ENCODE peak calls at places on chromosome 20, in ten cellular contexts. B is heart left ventricle, J is AG09309, G is astrocyte of the spinal cord, P is neuronal stem cell, L is small intestine, K is fibroblast of lung, O is body of pancreas, W is choroid plexus epithelial cell, S is NB4. Q is an unnamed sample.

GRCh38 chr20:48733296-48733790 is 94.5 kb downstream of the PREX1 start:
- DNase-seq in B (no peak), J (no peak), G (peak), P (no peak), L (no peak), K (no peak), O (no peak), W (peak), S (peak), Q (no peak)

GRCh38 chr20:59781236-59781635 is 152.2 kb downstream of the SYCP2 start:
- DNase-seq in B (no peak), J (no peak), G (no peak), P (no peak), L (no peak), K (no peak), O (no peak), W (no peak), S (no peak), Q (no peak)

GRCh38 chr20:50682947-50683530 is 8.3 kb downstream of the RIPOR3 start:
- DNase-seq in B (peak), J (no peak), G (no peak), P (no peak), L (peak), K (no peak), O (no peak), W (no peak), S (no peak), Q (no peak)

GRCh38 chr20:7459123-7459522 is 481.1 kb downstream of the HAO1 start:
- DNase-seq in B (no peak), J (no peak), G (peak), P (no peak), L (no peak), K (peak), O (no peak), W (peak), S (no peak), Q (no peak)

GRCh38 chr20:1664911-1665310 is 7.3 kb upstream of the SIRPG start:
- DNase-seq in B (no peak), J (no peak), G (no peak), P (no peak), L (peak), K (no peak), O (no peak), W (no peak), S (peak), Q (no peak)

GRCh38 chr20:19207541-19207940 is 4.9 kb upstream of the SLC24A3 start:
- DNase-seq in B (no peak), J (no peak), G (no peak), P (no peak), L (no peak), K (no peak), O (no peak), W (no peak), S (no peak), Q (no peak)

GRCh38 chr20:13325033-13325432 is 104.0 kb downstream of the ISM1 start:
- DNase-seq in B (no peak), J (no peak), G (peak), P (peak), L (peak), K (peak), O (peak), W (peak), S (peak), Q (no peak)

GRCh38 chr20:29741594-29741893 is 1515.9 kb upstream of the DEFB115 start:
- DNase-seq in B (no peak), J (no peak), G (no peak), P (no peak), L (no peak), K (no peak), O (no peak), W (no peak), S (no peak), Q (no peak)

GRCh38 chr20:52410182-52410647 is 218.6 kb upstream of the ZFP64 start:
- DNase-seq in B (no peak), J (peak), G (no peak), P (no peak), L (peak), K (peak), O (no peak), W (peak), S (peak), Q (no peak)

GRCh38 chr20:55054443-55054842 is 579.0 kb downstream of the DOK5 start:
- DNase-seq in B (no peak), J (no peak), G (no peak), P (no peak), L (no peak), K (no peak), O (no peak), W (no peak), S (no peak), Q (no peak)

GRCh38 chr20:17679786-17680127 is 2.3 kb downstream of the RRBP1 start:
- DNase-seq in B (no peak), J (no peak), G (no peak), P (no peak), L (no peak), K (peak), O (no peak), W (no peak), S (no peak), Q (no peak)

GRCh38 chr20:17680128-17680835 is 1.8 kb downstream of the RRBP1 start:
- DNase-seq in B (peak), J (no peak), G (no peak), P (peak), L (peak), K (peak), O (peak), W (peak), S (peak), Q (peak)

GRCh38 chr20:17681741-17682102 is 320 bp downstream of the RRBP1 start:
- DNase-seq in B (no peak), J (no peak), G (no peak), P (no peak), L (no peak), K (no peak), O (no peak), W (no peak), S (no peak), Q (no peak)

GRCh38 chr20:17682103-17682888 is at the start of gene RRBP1:
- DNase-seq in B (peak), J (peak), G (peak), P (peak), L (peak), K (peak), O (peak), W (peak), S (peak), Q (peak)

GRCh38 chr20:17680836-17681740 is 954 bp downstream of the RRBP1 start:
- DNase-seq in B (peak), J (no peak), G (peak), P (peak), L (peak), K (peak), O (peak), W (peak), S (peak), Q (peak)
- H3K4me3 ChIP-seq in B (peak), J (peak), G (peak), P (peak), L (peak), K (peak), O (peak), W (peak), S (peak), Q (peak)

DNA sequence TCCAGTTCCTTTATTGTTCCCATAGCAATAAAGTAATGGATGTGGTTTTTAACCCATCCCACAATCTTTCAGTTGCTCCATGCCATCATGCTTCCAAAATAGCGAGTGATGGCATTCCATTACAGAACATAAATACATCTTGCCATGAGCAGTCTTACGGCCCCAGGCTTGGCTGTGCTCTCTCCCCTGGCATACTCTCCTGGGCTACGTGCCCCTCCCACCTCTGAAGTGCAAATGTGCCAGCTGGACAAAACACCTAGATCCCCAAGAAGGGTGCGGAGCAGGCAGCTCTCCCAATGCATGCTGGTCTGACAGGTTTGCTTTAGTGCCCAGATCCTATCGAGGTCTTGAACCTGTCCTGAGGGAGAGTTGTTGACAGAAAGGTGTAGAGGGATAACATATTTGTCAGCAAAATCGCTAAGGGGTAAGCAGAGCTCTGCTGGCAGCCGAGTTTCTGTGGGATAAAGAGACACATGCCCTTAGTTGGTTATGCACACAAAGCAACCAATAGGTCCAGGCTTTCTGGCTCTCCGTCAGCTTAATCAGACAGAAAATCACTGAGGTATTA is 43.9 kb upstream of the PAX1 start:
- DNase-seq in B (no peak), J (no peak), G (no peak), P (no peak), L (no peak), K (no peak), O (no peak), W (no peak), S (no peak), Q (no peak)
- H3K4me3 ChIP-seq in B (no peak), J (no peak), G (no peak), P (no peak), L (no peak), K (no peak), O (no peak), W (no peak), S (no peak), Q (no peak)

DNA sequence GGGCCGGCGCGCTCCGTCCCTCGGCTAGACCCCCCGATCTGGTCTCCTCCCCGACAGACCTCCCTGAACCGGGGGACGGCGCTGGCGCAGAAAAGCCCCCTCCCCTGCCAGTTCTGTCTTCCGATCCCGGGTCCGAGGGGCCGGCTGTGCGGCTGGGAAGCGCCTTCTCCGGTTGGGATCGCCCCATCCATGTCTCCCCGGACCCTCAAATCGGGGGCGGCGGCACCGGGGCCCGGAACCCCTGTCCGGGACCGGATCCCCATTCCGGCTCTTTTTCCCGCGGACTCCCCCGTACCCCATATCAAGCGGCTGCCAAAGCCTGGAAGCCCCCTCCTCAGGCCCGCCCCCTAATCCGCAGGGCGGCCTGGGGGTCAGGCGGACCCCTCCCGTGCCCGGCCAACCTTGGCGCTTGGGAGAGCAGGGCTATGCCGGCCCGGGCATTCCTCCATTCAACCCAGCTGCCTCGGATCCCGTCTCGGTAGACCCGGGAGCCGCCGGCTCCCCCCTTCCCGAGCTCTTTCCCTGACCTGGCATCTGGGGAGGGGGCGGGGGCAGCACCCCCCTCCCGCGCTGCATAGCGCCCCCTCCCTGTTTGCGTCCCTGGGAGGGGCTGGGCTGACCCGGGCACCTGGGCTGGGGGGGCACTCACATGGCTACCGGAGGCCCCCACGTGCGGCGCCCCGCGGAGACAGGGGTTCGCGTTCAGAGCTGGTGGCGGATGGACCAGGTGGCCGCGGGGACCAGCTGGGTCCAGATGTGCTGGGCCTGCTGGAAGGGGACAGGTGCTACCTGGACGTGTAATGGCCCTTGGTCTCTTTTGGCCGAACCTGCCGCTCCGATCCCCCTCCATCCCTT is 645 bp downstream of the DLGAP4 start:
- DNase-seq in B (no peak), J (no peak), G (no peak), P (no peak), L (no peak), K (no peak), O (peak), W (no peak), S (no peak), Q (no peak)
- H3K4me3 ChIP-seq in B (peak), J (no peak), G (no peak), P (peak), L (no peak), K (no peak), O (no peak), W (no peak), S (no peak), Q (peak)

DNA sequence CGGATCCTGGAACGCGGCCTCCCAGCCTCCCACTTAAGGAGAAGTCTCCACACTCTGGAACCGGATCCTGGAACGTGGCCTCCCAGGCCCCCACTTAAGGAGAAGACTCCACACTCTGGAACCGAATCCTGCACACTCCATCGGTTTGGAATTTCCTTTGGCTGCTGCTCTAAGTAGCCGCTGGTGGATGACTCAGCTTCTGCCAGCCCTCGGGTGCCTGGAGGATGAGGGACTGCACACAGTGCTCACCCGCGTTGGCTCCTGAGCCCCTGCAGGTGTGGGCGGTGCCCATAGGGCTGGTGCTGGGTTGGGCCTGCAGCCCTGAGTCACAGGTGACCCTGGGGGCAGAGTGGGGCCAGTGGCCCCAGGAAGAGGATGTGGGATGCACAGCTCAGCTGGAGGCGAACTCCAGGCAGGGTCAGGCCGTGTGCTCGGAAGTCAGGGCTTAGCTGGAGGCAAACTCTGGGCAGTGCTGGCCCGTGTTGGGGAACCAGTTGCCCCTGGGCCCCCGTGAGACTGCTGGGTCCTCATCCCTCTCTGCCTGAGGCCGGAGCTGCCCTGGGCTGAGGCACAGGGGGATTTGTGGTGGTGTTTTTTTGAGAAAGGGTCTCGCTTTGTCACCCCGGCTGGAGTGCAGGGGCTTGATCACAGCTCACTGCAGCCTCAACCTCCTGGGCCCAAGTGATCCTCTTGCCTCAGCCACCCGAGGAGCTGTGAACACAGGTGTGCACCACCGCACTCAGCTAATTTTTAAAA is 13.9 kb upstream of the TNFRSF6B start:
- DNase-seq in B (peak), J (peak), G (peak), P (no peak), L (no peak), K (peak), O (peak), W (peak), S (peak), Q (peak)
- H3K4me3 ChIP-seq in B (no peak), J (no peak), G (no peak), P (peak), L (no peak), K (no peak), O (no peak), W (no peak), S (no peak), Q (no peak)

GRCh38 chr20:33672426-33673114 is 1.7 kb downstream of the NECAB3 start:
- DNase-seq in B (peak), J (no peak), G (no peak), P (no peak), L (peak), K (no peak), O (peak), W (peak), S (no peak), Q (no peak)
- H3K4me3 ChIP-seq in B (peak), J (peak), G (peak), P (peak), L (no peak), K (no peak), O (no peak), W (peak), S (no peak), Q (peak)

GRCh38 chr20:23094927-23095326 is 8.8 kb upstream of the CD93 start:
- DNase-seq in B (no peak), J (no peak), G (no peak), P (no peak), L (no peak), K (no peak), O (no peak), W (peak), S (no peak), Q (no peak)
- H3K4me3 ChIP-seq in B (no peak), J (no peak), G (no peak), P (no peak), L (no peak), K (no peak), O (no peak), W (no peak), S (no peak), Q (no peak)

GRCh38 chr20:32134026-32134425 is 24.5 kb downstream of the TM9SF4 start:
- DNase-seq in B (no peak), J (no peak), G (no peak), P (no peak), L (no peak), K (no peak), O (no peak), W (no peak), S (no peak), Q (no peak)
- H3K4me3 ChIP-seq in B (no peak), J (no peak), G (no peak), P (no peak), L (no peak), K (no peak), O (no peak), W (no peak), S (no peak), Q (no peak)

GRCh38 chr20:57372581-57373350 is 18.4 kb upstream of the RBM38 start:
- DNase-seq in B (peak), J (no peak), G (no peak), P (no peak), L (no peak), K (no peak), O (no peak), W (no peak), S (no peak), Q (no peak)

GRCh38 chr20:57374343-57374930 is 16.8 kb upstream of the RBM38 start:
- DNase-seq in B (no peak), J (no peak), G (no peak), P (no peak), L (no peak), K (no peak), O (no peak), W (no peak), S (no peak), Q (no peak)

GRCh38 chr20:57375652-57376230 is 15.5 kb upstream of the RBM38 start:
- DNase-seq in B (peak), J (no peak), G (no peak), P (no peak), L (no peak), K (no peak), O (no peak), W (no peak), S (no peak), Q (no peak)

GRCh38 chr20:57377350-57377749 is 13.8 kb upstream of the RBM38 start:
- DNase-seq in B (no peak), J (no peak), G (no peak), P (no peak), L (no peak), K (no peak), O (no peak), W (no peak), S (no peak), Q (no peak)

GRCh38 chr20:57374931-57375651 is 16.1 kb upstream of the RBM38 start:
- DNase-seq in B (peak), J (no peak), G (no peak), P (no peak), L (no peak), K (no peak), O (no peak), W (no peak), S (peak), Q (no peak)
- H3K4me3 ChIP-seq in B (no peak), J (no peak), G (no peak), P (no peak), L (no peak), K (no peak), O (no peak), W (no peak), S (peak), Q (no peak)

DNA sequence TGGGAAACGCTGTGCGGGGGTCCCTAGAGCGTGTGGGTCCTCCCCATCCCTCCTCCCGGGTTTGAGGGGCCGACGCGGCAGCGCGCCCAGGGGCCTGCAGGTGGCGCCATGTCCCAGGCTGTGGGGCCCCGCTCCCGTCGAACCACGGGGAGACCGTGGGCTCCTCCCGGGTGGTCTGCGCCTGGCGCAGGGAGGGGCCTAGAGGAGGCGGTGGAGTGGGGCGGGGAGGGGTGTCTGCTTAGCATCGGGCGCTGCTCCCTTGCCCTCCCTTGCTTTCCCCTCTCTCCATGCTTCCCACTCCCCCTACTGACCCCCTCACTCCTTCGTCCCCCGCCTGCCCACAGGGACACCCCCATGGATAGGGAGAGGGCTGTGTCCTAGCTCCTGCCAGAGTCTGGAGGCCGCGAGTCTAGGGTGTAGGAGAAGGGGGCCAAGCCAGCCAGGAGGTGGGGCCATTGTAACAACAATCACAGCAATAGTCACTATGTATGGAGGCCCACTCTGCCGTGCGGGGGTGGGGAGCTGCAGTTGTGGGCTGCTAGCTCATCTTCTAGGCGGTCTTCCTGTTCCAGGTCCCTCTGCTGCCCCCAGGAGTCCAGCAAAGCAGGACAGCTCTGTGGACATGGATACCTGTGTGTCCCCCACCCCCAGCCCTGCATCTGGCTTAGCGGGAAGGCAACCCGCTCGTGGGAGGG is 51.7 kb downstream of the CHMP4B start:
- DNase-seq in B (no peak), J (no peak), G (peak), P (peak), L (no peak), K (peak), O (peak), W (peak), S (peak), Q (no peak)
- H3K4me3 ChIP-seq in B (no peak), J (no peak), G (peak), P (peak), L (no peak), K (no peak), O (no peak), W (peak), S (no peak), Q (no peak)

GRCh38 chr20:40274912-40275654 is 414.0 kb downstream of the MAFB start:
- DNase-seq in B (no peak), J (no peak), G (no peak), P (no peak), L (no peak), K (no peak), O (no peak), W (no peak), S (no peak), Q (no peak)
- H3K4me3 ChIP-seq in B (no peak), J (no peak), G (no peak), P (peak), L (no peak), K (no peak), O (no peak), W (no peak), S (no peak), Q (no peak)

Q was measured in gastrocnemius medialis.